ENCODE peak calls at places on chromosome 1, in nine cellular contexts. I, D, B, Z, O, W, J, N and P are unnamed samples.

GRCh38 chr1:207884276-207885029 is 26.5 kb downstream of the CD34 start:
- DNase-seq in I (no peak), D (no peak), B (no peak), Z (no peak), O (no peak), W (no peak), J (no peak), N (no peak), P (no peak)

GRCh38 chr1:160614410-160614809 is 32.4 kb downstream of the SLAMF1 start:
- DNase-seq in I (no peak), D (no peak), B (no peak), Z (no peak), O (no peak), W (no peak), J (no peak), N (no peak), P (no peak)

GRCh38 chr1:74952786-74953185 is 181.4 kb upstream of the LHX8 start:
- DNase-seq in I (no peak), D (no peak), B (no peak), Z (no peak), O (no peak), W (no peak), J (no peak), N (no peak), P (no peak)

GRCh38 chr1:224432672-224433040 is 1.9 kb downstream of the WDR26 start:
- DNase-seq in I (peak; percentile 36), D (no peak), B (no peak), Z (no peak), O (no peak), W (no peak), J (no peak), N (no peak), P (no peak)

GRCh38 chr1:52707927-52708655 is 9.9 kb upstream of the COA7 start:
- DNase-seq in I (no peak), D (no peak), B (no peak), Z (no peak), O (peak; percentile 61), W (no peak), J (no peak), N (peak; percentile 16), P (no peak)

GRCh38 chr1:42157667-42158066 is 4.5 kb downstream of the GUCA2B start:
- DNase-seq in I (no peak), D (no peak), B (no peak), Z (no peak), O (no peak), W (no peak), J (no peak), N (peak; percentile 19), P (no peak)

GRCh38 chr1:56967900-56968832 is 2.4 kb upstream of the C8B start:
- DNase-seq in I (peak; percentile 24), D (no peak), B (peak; percentile 9), Z (no peak), O (no peak), W (no peak), J (no peak), N (peak; percentile 58), P (no peak)

GRCh38 chr1:203124011-203124410 is 3.5 kb upstream of the ADORA1 start:
- DNase-seq in I (no peak), D (peak; percentile 59), B (no peak), Z (no peak), O (no peak), W (no peak), J (no peak), N (no peak), P (no peak)

GRCh38 chr1:118974641-118975040 is 13.5 kb downstream of the TBX15 start:
- DNase-seq in I (no peak), D (no peak), B (no peak), Z (no peak), O (no peak), W (no peak), J (no peak), N (no peak), P (no peak)

GRCh38 chr1:118970451-118970850 is 17.7 kb downstream of the TBX15 start:
- DNase-seq in I (no peak), D (no peak), B (no peak), Z (no peak), O (no peak), W (no peak), J (no peak), N (no peak), P (no peak)

GRCh38 chr1:118973536-118974160 is 14.5 kb downstream of the TBX15 start:
- DNase-seq in I (no peak), D (no peak), B (no peak), Z (peak; percentile 50), O (no peak), W (no peak), J (no peak), N (no peak), P (no peak)

GRCh38 chr1:118977591-118977990 is 10.6 kb downstream of the TBX15 start:
- DNase-seq in I (no peak), D (no peak), B (no peak), Z (no peak), O (no peak), W (no peak), J (no peak), N (no peak), P (no peak)

GRCh38 chr1:118973032-118973431 is 15.1 kb downstream of the TBX15 start:
- DNase-seq in I (no peak), D (no peak), B (no peak), Z (no peak), O (no peak), W (no peak), J (no peak), N (no peak), P (no peak)
- H3K27me3 ChIP-seq in I (peaks cover 8% of the 10 kb centered on the region), D (no peaks in the 10 kb centered on the region), B (no peaks in the 10 kb centered on the region), Z (no peaks in the 10 kb centered on the region), O (peaks cover 76% of the 10 kb centered on the region), W (no peaks in the 10 kb centered on the region), J (peaks cover 29% of the 10 kb centered on the region), N (no peaks in the 10 kb centered on the region), P (no peaks in the 10 kb centered on the region)

GRCh38 chr1:88595355-88595754 is 88.7 kb upstream of the PKN2 start:
- DNase-seq in I (no peak), D (no peak), B (no peak), Z (no peak), O (peak; percentile 49), W (no peak), J (no peak), N (peak; percentile 65), P (no peak)
- TF ChIP-seq CTCF in I (peak; percentile 28), D (no peak), B (no peak), Z (peak; percentile 23), O (peak; percentile 80), W (peak; percentile 50), J (peak; percentile 52), N (peak; percentile 71), P (peak; percentile 25)

GRCh38 chr1:19675797-19676196 is 11.1 kb downstream of the HTR6 start:
- DNase-seq in I (no peak), D (no peak), B (no peak), Z (no peak), O (no peak), W (no peak), J (no peak), N (no peak), P (no peak)

GRCh38 chr1:19666139-19666465 is 1.4 kb downstream of the HTR6 start:
- DNase-seq in I (no peak), D (no peak), B (no peak), Z (no peak), O (no peak), W (no peak), J (no peak), N (no peak), P (no peak)

GRCh38 chr1:19668893-19669292 is 4.2 kb downstream of the HTR6 start:
- DNase-seq in I (no peak), D (no peak), B (no peak), Z (no peak), O (no peak), W (no peak), J (no peak), N (no peak), P (no peak)

GRCh38 chr1:19672237-19672636 is 7.6 kb downstream of the HTR6 start:
- DNase-seq in I (no peak), D (no peak), B (no peak), Z (no peak), O (no peak), W (no peak), J (no peak), N (no peak), P (no peak)

DNA sequence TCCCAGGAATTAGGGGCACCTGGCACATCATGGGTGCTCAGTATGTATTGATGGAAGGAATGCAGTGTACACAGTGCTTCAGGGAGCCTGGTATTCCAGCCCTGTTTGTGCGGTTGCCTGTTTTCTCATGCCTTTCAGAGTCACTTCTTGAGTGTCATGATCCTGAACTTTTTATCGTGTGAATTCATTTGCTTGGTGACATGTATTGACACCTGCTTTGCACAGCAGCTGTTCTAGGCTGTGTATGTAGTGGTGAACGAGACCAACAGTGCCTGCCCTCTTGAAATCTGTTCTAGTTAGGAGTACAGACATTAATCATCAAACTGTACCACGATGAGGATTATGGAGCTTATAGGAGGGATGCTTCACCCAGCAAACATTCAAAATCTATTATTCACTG is 6.1 kb downstream of the HTR6 start:
- DNase-seq in I (no peak), D (no peak), B (no peak), Z (no peak), O (no peak), W (no peak), J (no peak), N (no peak), P (no peak)
- H3K27me3 ChIP-seq in I (peaks cover 8% of the 10 kb centered on the region), D (no peaks in the 10 kb centered on the region), B (peaks cover 4% of the 10 kb centered on the region), Z (no peaks in the 10 kb centered on the region), O (peaks cover 47% of the 10 kb centered on the region), W (no peaks in the 10 kb centered on the region), J (no peaks in the 10 kb centered on the region), N (peaks cover 4% of the 10 kb centered on the region), P (peaks cover 9% of the 10 kb centered on the region)

GRCh38 chr1:115794976-115795375 is 26.5 kb upstream of the CASQ2 start:
- DNase-seq in I (no peak), D (no peak), B (no peak), Z (no peak), O (peak; percentile 94), W (no peak), J (no peak), N (no peak), P (no peak)
- TF ChIP-seq CTCF in I (no peak), D (no peak), B (no peak), Z (no peak), O (no peak), W (no peak), J (no peak), N (no peak), P (no peak)

GRCh38 chr1:35576061-35576765 is 3.1 kb downstream of the TFAP2E start:
- DNase-seq in I (no peak), D (no peak), B (no peak), Z (no peak), O (no peak), W (no peak), J (no peak), N (no peak), P (no peak)
- H3K27me3 ChIP-seq in I (peaks cover 28% of the 10 kb centered on the region), D (no peaks in the 10 kb centered on the region), B (peaks cover 27% of the 10 kb centered on the region), Z (no peaks in the 10 kb centered on the region), O (peaks cover 40% of the 10 kb centered on the region), W (no peaks in the 10 kb centered on the region), J (no peaks in the 10 kb centered on the region), N (no peaks in the 10 kb centered on the region), P (no peaks in the 10 kb centered on the region)

DNA sequence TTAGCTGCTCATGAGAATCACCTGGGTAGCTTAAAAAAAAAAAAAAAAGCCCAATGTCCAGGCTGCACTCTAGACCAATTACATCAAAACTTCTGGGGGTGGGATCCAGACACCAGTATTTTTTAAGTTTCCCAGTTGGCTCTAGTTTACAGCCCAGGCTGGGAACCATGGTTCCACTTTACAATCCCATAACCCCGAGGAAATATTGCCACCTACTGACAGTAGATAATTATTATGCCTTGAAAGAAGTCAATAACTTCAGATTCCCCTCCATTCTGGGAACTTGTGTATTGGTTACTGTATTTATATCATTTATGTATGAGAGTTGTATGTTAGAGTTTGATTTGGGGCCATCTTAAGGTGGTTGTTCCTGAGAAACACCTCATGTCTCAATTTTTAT is 100.2 kb downstream of the SPATA46 start:
- DNase-seq in I (no peak), D (no peak), B (no peak), Z (no peak), O (no peak), W (no peak), J (no peak), N (peak; percentile 50), P (no peak)
- TF ChIP-seq CTCF in I (peak; percentile 23), D (no peak), B (no peak), Z (no peak), O (peak; percentile 71), W (no peak), J (no peak), N (peak; percentile 69), P (no peak)